ENCODE peak calls at places on chromosomes 4 and X, in four cellular contexts. A is tibial artery, V is NT2/D1, Q is fibroblast of lung. O is an unnamed sample. For H3K9me3, the result is how much of the 10 kb centered on the place peaks cover.

GRCh38 chr4:2067446-2068197 is 8.5 kb downstream of the NAT8L start:
- DNase-seq in Q (no peak), V (no peak), A (peak), O (no peak)

GRCh38 chrX:107629533-107629909 is 1.2 kb downstream of the PRPS1 start:
- DNase-seq in A (no peak), Q (peak), V (no peak), O (no peak)

GRCh38 chr4:148196168-148196567 is 246.0 kb downstream of the NR3C2 start:
- DNase-seq in V (no peak), A (no peak), Q (peak), O (no peak)

GRCh38 chrX:15989716-15990115 is 133.6 kb upstream of the GRPR start:
- DNase-seq in A (no peak), V (no peak), Q (no peak), O (no peak)

GRCh38 chrX:134144231-134144630 is 92.8 kb upstream of the CCDC160 start:
- DNase-seq in V (no peak), Q (no peak), A (no peak), O (no peak)

GRCh38 chr4:55175779-55176231 is 50.4 kb upstream of the KDR start:
- DNase-seq in V (no peak), A (no peak), Q (peak), O (no peak)

GRCh38 chrX:11272863-11273262 is 20.4 kb upstream of the AMELX start:
- DNase-seq in A (no peak), Q (no peak), V (no peak), O (no peak)

GRCh38 chr4:119597377-119597776 is 31.2 kb downstream of the PDE5A start:
- DNase-seq in A (no peak), Q (peak), V (no peak), O (no peak)

GRCh38 chrX:16826207-16826606 is 39.9 kb downstream of the TXLNG start:
- DNase-seq in Q (peak), A (no peak), V (no peak), O (no peak)

GRCh38 chrX:134679226-134679625 is 21.0 kb upstream of the PLAC1 start:
- DNase-seq in Q (peak), A (no peak), V (no peak), O (no peak)

DNA sequence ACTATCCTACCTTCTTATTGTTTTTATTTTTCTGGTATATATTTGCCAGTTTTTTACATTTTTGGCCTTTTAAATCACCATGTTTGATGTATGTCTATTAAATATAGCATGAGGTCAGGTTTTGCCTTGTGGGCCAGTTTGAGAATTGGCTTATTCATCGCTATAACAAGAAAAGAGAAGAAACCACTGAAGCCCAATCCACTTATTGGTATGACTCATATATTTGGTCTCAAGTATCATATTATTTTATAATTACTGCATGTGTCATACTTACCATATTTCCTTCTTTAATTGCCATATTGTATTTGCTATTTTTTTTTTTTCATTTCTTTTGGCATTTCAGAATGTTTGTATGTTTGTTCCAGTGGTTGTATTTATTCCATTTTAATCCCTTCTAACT is 99.3 kb downstream of the IRF2 start:
- DNase-seq in Q (peak), V (no peak), A (no peak), O (no peak)
- H3K9me3 ChIP-seq in Q (under half), V (under half), A (under half), O (under half)

GRCh38 chr4:107478327-107478946 is 241.6 kb downstream of the PAPSS1 start:
- DNase-seq in A (no peak), V (no peak), Q (no peak), O (no peak)
- H3K9me3 ChIP-seq in A (under half), V (under half), Q (under half), O (under half)

GRCh38 chr4:166657261-166657660 is 577.0 kb downstream of the SPOCK3 start:
- DNase-seq in V (no peak), Q (peak), A (no peak), O (no peak)

GRCh38 chr4:166658585-166658984 is 575.7 kb downstream of the SPOCK3 start:
- DNase-seq in V (no peak), Q (no peak), A (no peak), O (no peak)

GRCh38 chr4:166655231-166655630 is 579.1 kb downstream of the SPOCK3 start:
- DNase-seq in V (no peak), Q (no peak), A (no peak), O (no peak)

GRCh38 chr4:166655705-166656104 is 578.6 kb downstream of the SPOCK3 start:
- DNase-seq in A (no peak), Q (no peak), V (no peak), O (no peak)
- H3K9me3 ChIP-seq in A (under half), Q (under half), V (under half), O (under half)

DNA sequence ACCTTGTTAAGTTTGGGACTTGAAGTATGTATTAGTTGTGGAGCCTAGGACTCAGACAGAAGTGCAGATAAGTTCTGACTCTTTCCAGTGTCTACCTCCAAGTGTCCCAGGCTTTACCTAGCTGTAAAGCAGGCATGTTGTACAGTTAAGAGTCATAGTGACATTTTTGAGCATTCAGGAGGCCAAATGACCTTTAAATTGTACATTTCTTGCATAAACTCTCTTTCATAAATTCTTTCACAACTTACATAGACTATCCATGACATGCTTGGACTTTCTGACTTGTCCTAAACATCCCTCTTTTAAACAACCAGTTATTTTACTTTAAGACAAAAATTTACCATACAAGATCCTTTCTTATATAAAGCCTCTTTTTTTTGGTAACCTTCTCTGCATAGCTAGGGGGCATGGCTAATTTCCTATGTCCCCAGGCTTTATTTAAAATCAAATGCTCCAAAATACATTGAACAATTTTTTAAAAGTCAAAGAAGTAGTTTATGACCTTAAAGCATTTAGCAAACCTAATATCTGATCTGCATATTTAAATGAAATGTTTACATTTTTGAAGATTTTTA is 40.1 kb upstream of the UGT8 start:
- DNase-seq in Q (peak), A (no peak), V (no peak), O (no peak)
- H3K9me3 ChIP-seq in Q (under half), A (under half), V (half or more), O (under half)

GRCh38 chrX:145823132-145823531 is 5.5 kb downstream of the SLITRK2 start:
- DNase-seq in V (no peak), A (no peak), Q (no peak), O (no peak)

GRCh38 chrX:145821291-145821897 is 3.8 kb downstream of the SLITRK2 start:
- DNase-seq in V (no peak), A (no peak), Q (no peak), O (no peak)

GRCh38 chrX:145821898-145822567 is 4.4 kb downstream of the SLITRK2 start:
- DNase-seq in Q (no peak), V (no peak), A (no peak), O (no peak)

GRCh38 chrX:145825896-145826295 is 8.3 kb downstream of the SLITRK2 start:
- DNase-seq in A (no peak), V (no peak), Q (no peak), O (no peak)

DNA sequence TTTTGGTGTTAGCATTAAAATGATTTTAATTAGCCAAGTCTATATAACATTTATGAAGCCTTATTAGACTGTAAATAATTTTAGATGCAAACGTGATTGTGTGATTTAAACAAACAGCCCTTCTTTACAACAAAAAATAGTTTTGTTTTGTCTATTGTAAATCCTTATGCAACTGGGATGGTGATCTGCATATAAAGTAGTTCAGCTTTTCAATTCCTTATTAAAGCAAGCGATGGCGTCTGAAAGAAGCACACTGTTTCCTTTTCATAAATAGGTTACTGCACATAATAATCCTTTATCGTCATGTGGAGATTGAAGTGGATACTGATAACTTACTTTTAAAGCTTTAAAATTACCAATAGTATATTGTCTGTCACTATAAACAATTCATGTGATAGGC is 8.8 kb downstream of the SLITRK2 start:
- DNase-seq in A (no peak), V (no peak), Q (no peak), O (no peak)
- H3K9me3 ChIP-seq in A (under half), V (under half), Q (under half), O (under half)

GRCh38 chr4:236028-236427 is 69.2 kb downstream of the ZNF732 start:
- DNase-seq in V (no peak), A (no peak), Q (no peak), O (no peak)
- H3K9me3 ChIP-seq in V (under half), A (under half), Q (under half), O (under half)

GRCh38 chrX:88789825-88790224 is 42.8 kb downstream of the CPXCR1 start:
- DNase-seq in V (no peak), A (no peak), Q (no peak), O (no peak)
- H3K9me3 ChIP-seq in V (under half), A (under half), Q (under half), O (under half)

GRCh38 chr4:8900588-8900987 is 28.9 kb upstream of the HMX1 start:
- DNase-seq in A (no peak), V (no peak), Q (no peak), O (no peak)
- H3K9me3 ChIP-seq in A (under half), V (under half), Q (under half), O (under half)

GRCh38 chrX:49111846-49112245 is 11.7 kb downstream of the GPKOW start:
- DNase-seq in V (no peak), A (no peak), Q (no peak), O (no peak)

GRCh38 chrX:49108641-49109040 is 14.9 kb downstream of the GPKOW start:
- DNase-seq in V (no peak), A (no peak), Q (no peak), O (no peak)

GRCh38 chrX:49106296-49106695 is 17.2 kb downstream of the GPKOW start:
- DNase-seq in Q (no peak), V (no peak), A (no peak), O (no peak)

GRCh38 chrX:49106930-49107329 is 16.6 kb downstream of the GPKOW start:
- DNase-seq in V (no peak), Q (peak), A (no peak), O (no peak)

GRCh38 chrX:49110417-49110816 is 13.1 kb downstream of the GPKOW start:
- DNase-seq in Q (no peak), V (no peak), A (no peak), O (no peak)
- H3K9me3 ChIP-seq in Q (under half), V (under half), A (under half), O (under half)

DNA sequence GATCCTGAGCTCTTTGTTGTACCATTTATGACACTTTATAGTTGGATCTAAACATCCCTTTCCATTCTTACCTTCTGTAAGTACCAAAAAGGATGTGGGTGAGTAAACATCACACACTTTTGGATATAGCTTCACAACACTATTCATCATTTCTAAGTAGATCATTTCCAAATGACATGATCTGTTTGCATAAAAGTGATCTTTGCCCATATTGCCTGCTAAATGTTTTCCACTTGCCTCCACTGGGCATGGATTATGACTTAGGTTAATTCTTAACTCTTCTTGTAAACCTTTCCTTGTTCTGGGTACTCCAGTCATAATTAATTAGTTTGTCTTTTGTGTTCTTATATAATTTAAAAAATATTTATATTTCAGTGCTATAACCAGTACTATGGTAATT is 244.9 kb upstream of the AGA start:
- DNase-seq in V (no peak), Q (no peak), A (no peak), O (no peak)
- H3K9me3 ChIP-seq in V (under half), Q (under half), A (under half), O (under half)

O was measured in T-helper 17 cell.